ENCODE peak calls at places on chromosomes 3 and 15, in eight cellular contexts. C is pancreas; G is NB4; V is dorsolateral prefrontal cortex; T is CD8-positive, alpha-beta T cell; D is fibroblast of lung; K is tibial artery; Z is uterus. F is an unnamed sample.

GRCh38 chr3:183594636-183595035 is 39.1 kb upstream of the KLHL6 start:
- DNase-seq in C (no peak), G (no peak), V (no peak), T (no peak), D (no peak), K (no peak), Z (no peak), F (no peak)

GRCh38 chr3:119891944-119892721 is 110.2 kb downstream of the NR1I2 start:
- DNase-seq in C (no peak), G (peak), V (peak), T (no peak), D (peak), K (no peak), Z (peak), F (peak)

GRCh38 chr3:27585429-27585828 is 101.2 kb upstream of the SLC4A7 start:
- DNase-seq in C (no peak), G (no peak), V (no peak), T (no peak), D (no peak), K (no peak), Z (peak), F (no peak)

GRCh38 chr15:62879770-62880169 is 162.8 kb upstream of the TPM1 start:
- DNase-seq in C (no peak), G (no peak), V (no peak), T (no peak), D (no peak), K (no peak), Z (no peak), F (no peak)

GRCh38 chr15:49627407-49627877 is 6.6 kb downstream of the DTWD1 start:
- DNase-seq in C (no peak), G (no peak), V (no peak), T (no peak), D (peak), K (no peak), Z (no peak), F (peak)

GRCh38 chr15:80727196-80727595 is 32.1 kb downstream of the ABHD17C start:
- DNase-seq in C (no peak), G (no peak), V (no peak), T (no peak), D (no peak), K (no peak), Z (no peak), F (peak)

GRCh38 chr3:100535610-100535943 is 43.2 kb downstream of the TMEM45A start:
- DNase-seq in C (no peak), G (no peak), V (no peak), T (no peak), D (no peak), K (no peak), Z (no peak), F (no peak)

GRCh38 chr3:193905993-193906396 is 230.0 kb upstream of the HES1 start:
- DNase-seq in C (no peak), G (no peak), V (no peak), T (no peak), D (peak), K (no peak), Z (no peak), F (no peak)

GRCh38 chr3:130662407-130663028 is 84.1 kb downstream of the PIK3R4 start:
- DNase-seq in C (no peak), G (no peak), V (no peak), T (no peak), D (peak), K (no peak), Z (peak), F (no peak)

GRCh38 chr3:19173945-19174344 is 25.6 kb downstream of the KCNH8 start:
- DNase-seq in C (no peak), G (no peak), V (no peak), T (no peak), D (no peak), K (no peak), Z (no peak), F (no peak)

GRCh38 chr3:107727102-107727501 is 204.3 kb downstream of the BBX start:
- DNase-seq in C (no peak), G (no peak), V (no peak), T (no peak), D (no peak), K (no peak), Z (no peak), F (no peak)

GRCh38 chr3:176202652-176203051 is 994.6 kb downstream of the TBL1XR1 start:
- DNase-seq in C (no peak), G (no peak), V (no peak), T (no peak), D (no peak), K (no peak), Z (no peak), F (no peak)

GRCh38 chr3:113773381-113773780 is 26.5 kb downstream of the ATP6V1A start:
- DNase-seq in C (no peak), G (no peak), V (no peak), T (no peak), D (peak), K (no peak), Z (no peak), F (peak)

GRCh38 chr3:148238421-148238821 is 459.3 kb upstream of the AGTR1 start:
- DNase-seq in C (no peak), G (no peak), V (no peak), T (no peak), D (no peak), K (no peak), Z (no peak), F (peak)

GRCh38 chr15:101813803-101814534 is 2.0 kb downstream of the OR4F15 start:
- DNase-seq in C (no peak), G (peak), V (no peak), T (no peak), D (peak), K (no peak), Z (no peak), F (no peak)

GRCh38 chr3:122403489-122403888 is 12.4 kb downstream of the WDR5B start:
- DNase-seq in C (no peak), G (no peak), V (no peak), T (no peak), D (no peak), K (no peak), Z (no peak), F (peak)

GRCh38 chr3:134372405-134373277 is 1.6 kb downstream of the AMOTL2 start:
- DNase-seq in C (peak), G (no peak), V (no peak), T (no peak), D (no peak), K (peak), Z (no peak), F (no peak)

GRCh38 chr15:100687532-100688215 is 85.3 kb downstream of the ASB7 start:
- DNase-seq in C (no peak), G (no peak), V (no peak), T (no peak), D (peak), K (no peak), Z (peak), F (peak)

GRCh38 chr3:107772016-107772415 is 249.3 kb downstream of the BBX start:
- DNase-seq in C (no peak), G (no peak), V (no peak), T (no peak), D (no peak), K (no peak), Z (no peak), F (no peak)

GRCh38 chr3:187619461-187619860 is 50.7 kb downstream of the SST start:
- DNase-seq in C (no peak), G (no peak), V (no peak), T (no peak), D (no peak), K (no peak), Z (no peak), F (no peak)

GRCh38 chr3:149453140-149453805 is 21.2 kb upstream of the TM4SF4 start:
- DNase-seq in C (no peak), G (no peak), V (no peak), T (no peak), D (no peak), K (no peak), Z (no peak), F (no peak)

GRCh38 chr3:181358555-181358954 is 353.2 kb upstream of the SOX2 start:
- DNase-seq in C (no peak), G (no peak), V (no peak), T (no peak), D (no peak), K (no peak), Z (no peak), F (no peak)

GRCh38 chr15:81785679-81786078 is 260.1 kb downstream of the MEX3B start:
- DNase-seq in C (no peak), G (no peak), V (no peak), T (no peak), D (no peak), K (no peak), Z (no peak), F (no peak)
- TF ChIP-seq CTCF in C (no peak), G (no peak), V (no peak), T (no peak), D (no peak), K (no peak), Z (no peak), F (no peak)

GRCh38 chr3:13282986-13283876 is 136.9 kb downstream of the NUP210 start:
- DNase-seq in C (no peak), G (peak), V (peak), T (no peak), D (no peak), K (no peak), Z (no peak), F (no peak)

GRCh38 chr3:13281657-13282527 is 138.2 kb downstream of the NUP210 start:
- DNase-seq in C (no peak), G (peak), V (peak), T (no peak), D (no peak), K (peak), Z (no peak), F (no peak)

GRCh38 chr3:13285007-13285567 is 135.0 kb downstream of the NUP210 start:
- DNase-seq in C (no peak), G (no peak), V (no peak), T (no peak), D (no peak), K (no peak), Z (no peak), F (no peak)

GRCh38 chr3:13282528-13282985 is 137.6 kb downstream of the NUP210 start:
- DNase-seq in C (no peak), G (peak), V (peak), T (no peak), D (no peak), K (no peak), Z (no peak), F (no peak)

DNA sequence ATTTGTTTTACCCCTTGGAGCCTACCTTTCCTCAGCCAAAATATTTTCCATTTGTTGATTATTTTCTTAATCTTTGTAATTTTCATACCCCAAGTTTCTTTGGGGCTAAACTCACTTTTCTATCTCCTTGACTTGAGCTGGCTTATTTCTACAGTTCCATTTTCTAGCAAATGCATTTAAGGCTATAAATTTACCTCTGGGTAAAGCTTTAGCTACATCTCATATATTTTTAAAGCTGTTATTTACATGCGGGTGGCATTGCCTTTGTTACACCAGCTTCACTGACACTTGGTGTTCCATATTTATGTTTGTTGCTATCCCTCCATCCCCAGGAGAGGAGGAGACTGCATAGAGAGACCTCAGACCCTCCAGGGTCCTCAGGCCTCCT is 136.3 kb downstream of the NUP210 start:
- DNase-seq in C (no peak), G (no peak), V (no peak), T (no peak), D (no peak), K (no peak), Z (no peak), F (no peak)
- H3K4me3 ChIP-seq in C (peak), G (no peak), V (peak), T (no peak), D (no peak), K (no peak), Z (no peak), F (no peak)

GRCh38 chr3:102529452-102529851 is 94.6 kb downstream of the ZPLD1 start:
- DNase-seq in C (no peak), G (peak), V (no peak), T (no peak), D (peak), K (no peak), Z (peak), F (no peak)
- TF ChIP-seq CTCF in C (peak), G (no peak), V (no peak), T (no peak), D (peak), K (peak), Z (no peak), F (peak)

DNA sequence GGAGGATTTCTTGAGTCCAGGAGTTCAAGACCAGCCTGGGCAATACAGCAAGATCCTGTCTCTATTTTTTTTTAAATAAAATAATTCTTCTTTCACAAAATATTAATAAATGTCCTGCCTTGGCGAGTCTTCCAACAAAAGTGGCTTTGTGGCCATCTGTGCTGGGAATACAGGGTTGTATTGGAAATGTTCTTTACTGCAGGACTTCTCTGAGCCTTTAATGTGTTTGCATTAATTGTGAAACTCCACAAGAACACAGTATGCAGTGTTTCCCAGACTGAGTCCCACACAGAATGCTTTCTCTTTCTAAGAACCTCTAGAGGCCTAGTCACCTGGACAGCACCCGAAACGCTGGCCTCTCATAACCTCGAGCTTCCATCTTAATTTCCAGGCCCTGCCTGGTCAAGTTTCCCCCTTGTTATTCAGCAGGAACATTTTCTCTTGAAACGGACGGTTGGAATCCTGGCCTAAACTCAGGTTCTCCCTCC is 85.4 kb upstream of the ARRDC4 start:
- DNase-seq in C (no peak), G (no peak), V (no peak), T (no peak), D (no peak), K (no peak), Z (no peak), F (no peak)
- H3K4me3 ChIP-seq in C (peak), G (no peak), V (no peak), T (no peak), D (no peak), K (no peak), Z (no peak), F (no peak)

GRCh38 chr3:30319713-30320112 is 286.7 kb upstream of the TGFBR2 start:
- DNase-seq in C (no peak), G (peak), V (no peak), T (peak), D (peak), K (no peak), Z (peak), F (no peak)
- TF ChIP-seq CTCF in C (peak), G (peak), V (no peak), T (peak), D (peak), K (peak), Z (peak), F (peak)